ENCODE peak calls at places on chromosomes 12 and 14, in seven cellular contexts. N is NCI-H774, M is GDM1, K is fibroblast of mammary gland, Q is fibroblast of pulmonary artery, A is WTC11, P is AG09309. W is an unnamed sample.

GRCh38 chr14:95774265-95775160 is 60.6 kb upstream of the TCL1A start:
- DNase-seq in M (no peak), P (peak; percentile 3), A (peak; percentile 76), N (no peak), K (peak; percentile 58), Q (peak; percentile 45), W (peak; percentile 40)

GRCh38 chr12:22971247-22971646 is 346.3 kb downstream of the ETNK1 start:
- DNase-seq in N (no peak), P (no peak), Q (no peak), A (no peak), K (peak; percentile 40), M (no peak), W (no peak)

GRCh38 chr12:58922849-58923248 is 2.5 kb upstream of the LRIG3 start:
- DNase-seq in K (peak; percentile 74), M (no peak), A (no peak), P (peak; percentile 21), N (no peak), Q (peak; percentile 77), W (no peak)

GRCh38 chr12:25524381-25524780 is 28.7 kb downstream of the LMNTD1 start:
- DNase-seq in K (no peak), M (no peak), N (no peak), P (no peak), A (no peak), Q (no peak), W (no peak)

GRCh38 chr14:28609228-28609828 is 157.3 kb upstream of the FOXG1 start:
- DNase-seq in Q (peak; percentile 87), A (peak; percentile 70), N (peak; percentile 70), K (peak; percentile 68), M (peak; percentile 16), P (no peak), W (no peak)

GRCh38 chr12:131831635-131832041 is 3.4 kb downstream of the MMP17 start:
- DNase-seq in P (peak; percentile 66), K (peak; percentile 86), Q (peak; percentile 82), N (peak; percentile 23), A (no peak), M (no peak), W (no peak)

GRCh38 chr12:109099426-109100020 is 2.1 kb downstream of the UNG start:
- DNase-seq in K (no peak), Q (no peak), M (no peak), P (no peak), N (no peak), A (no peak), W (peak; percentile 17)

GRCh38 chr12:127455347-127456265 is 811.4 kb upstream of the TMEM132C start:
- DNase-seq in K (no peak), M (no peak), Q (no peak), P (no peak), A (peak; percentile 63), N (peak; percentile 38), W (no peak)

GRCh38 chr12:88634008-88634407 is 53.7 kb upstream of the KITLG start:
- DNase-seq in N (no peak), M (no peak), P (no peak), Q (no peak), A (no peak), K (no peak), W (no peak)

GRCh38 chr12:57452181-57452936 is 2.7 kb upstream of the INHBE start:
- DNase-seq in M (peak; percentile 31), P (peak; percentile 87), A (no peak), K (peak; percentile 89), Q (peak; percentile 87), N (no peak), W (no peak)

GRCh38 chr14:65228956-65229355 is 126.6 kb upstream of the MAX start:
- DNase-seq in Q (no peak), P (no peak), N (no peak), M (no peak), A (no peak), K (no peak), W (no peak)

GRCh38 chr14:91975763-91976162 is 28.3 kb upstream of the FBLN5 start:
- DNase-seq in P (no peak), K (no peak), N (no peak), A (no peak), Q (no peak), M (no peak), W (no peak)

GRCh38 chr14:22070119-22070982 is 396.7 kb upstream of the OR4E1 start:
- DNase-seq in P (no peak), K (peak; percentile 8), Q (peak; percentile 4), M (peak; percentile 66), A (peak; percentile 41), N (no peak), W (peak; percentile 53)

GRCh38 chr12:6229823-6230222 is 29.6 kb downstream of the CD9 start:
- DNase-seq in Q (peak; percentile 60), A (no peak), P (peak; percentile 93), M (no peak), K (peak; percentile 95), N (peak; percentile 22), W (no peak)

GRCh38 chr12:111488271-111488670 is 82.5 kb downstream of the SH2B3 start:
- DNase-seq in P (no peak), Q (peak; percentile 76), N (no peak), K (peak; percentile 77), A (no peak), M (no peak), W (no peak)

GRCh38 chr14:102323102-102323501 is 3.6 kb downstream of the ZNF839 start:
- DNase-seq in N (no peak), M (peak; percentile 8), Q (peak; percentile 90), A (peak; percentile 52), P (peak; percentile 77), K (peak; percentile 90), W (no peak)

GRCh38 chr12:93247313-93248057 is 130.2 kb upstream of the NUDT4 start:
- DNase-seq in Q (peak; percentile 55), M (no peak), N (no peak), K (no peak), P (no peak), A (no peak), W (no peak)

GRCh38 chr12:53174881-53175491 is 5.5 kb upstream of the ZNF740 start:
- DNase-seq in Q (peak; percentile 36), N (peak; percentile 84), K (peak; percentile 59), A (peak; percentile 63), P (no peak), M (peak; percentile 44), W (no peak)

GRCh38 chr12:7403466-7403865 is 40.5 kb downstream of the CD163L1 start:
- DNase-seq in A (no peak), K (peak; percentile 45), N (no peak), M (no peak), P (no peak), Q (peak; percentile 1), W (no peak)

GRCh38 chr14:63867926-63868921 is 15.4 kb downstream of the SYNE2 start:
- DNase-seq in A (no peak), N (no peak), Q (no peak), K (no peak), M (no peak), P (no peak), W (peak; percentile 65)

GRCh38 chr12:72230589-72230988 is 41.6 kb upstream of the TRHDE start:
- DNase-seq in M (no peak), K (no peak), P (peak; percentile 17), N (no peak), Q (peak; percentile 43), A (no peak), W (no peak)

GRCh38 chr12:53868516-53868986 is 70.1 kb upstream of the HOXC13 start:
- DNase-seq in P (no peak), Q (no peak), M (no peak), K (no peak), N (no peak), A (no peak), W (no peak)

GRCh38 chr12:128971802-128972201 is 118.5 kb downstream of the GLT1D1 start:
- DNase-seq in K (no peak), Q (no peak), N (peak; percentile 59), A (no peak), P (no peak), M (no peak), W (no peak)

GRCh38 chr12:44459569-44459968 is 416.5 kb downstream of the NELL2 start:
- DNase-seq in P (no peak), M (no peak), N (peak; percentile 45), K (no peak), A (no peak), Q (no peak), W (no peak)

GRCh38 chr12:117662620-117663395 is 301.4 kb upstream of the NOS1 start:
- DNase-seq in A (no peak), P (no peak), Q (no peak), M (no peak), N (no peak), K (peak; percentile 17), W (no peak)

GRCh38 chr12:41983896-41984295 is 160.8 kb downstream of the GXYLT1 start:
- DNase-seq in N (no peak), M (no peak), K (no peak), Q (no peak), P (no peak), A (no peak), W (no peak)

GRCh38 chr12:2387051-2387834 is 334.5 kb downstream of the CACNA1C start:
- DNase-seq in A (no peak), P (no peak), M (no peak), N (no peak), Q (no peak), K (peak; percentile 55), W (no peak)

GRCh38 chr12:2205961-2206360 is 153.2 kb downstream of the CACNA1C start:
- DNase-seq in P (no peak), A (no peak), N (no peak), M (no peak), K (no peak), Q (no peak), W (no peak)

GRCh38 chr12:94561943-94562411 is 88.4 kb downstream of the TMCC3 start:
- DNase-seq in M (no peak), K (no peak), A (no peak), Q (no peak), P (no peak), N (no peak), W (no peak)

GRCh38 chr14:93984070-93984469 is 7.7 kb upstream of the ASB2 start:
- DNase-seq in M (no peak), Q (no peak), A (no peak), N (no peak), P (no peak), K (no peak), W (no peak)

GRCh38 chr12:124921200-124922008 is 7.0 kb upstream of the UBC start:
- DNase-seq in P (no peak), Q (peak; percentile 71), M (no peak), K (peak; percentile 68), N (no peak), A (peak; percentile 73), W (peak; percentile 78)

GRCh38 chr12:45234134-45234865 is 18.4 kb downstream of the ANO6 start:
- DNase-seq in Q (peak; percentile 97), M (no peak), A (no peak), K (peak; percentile 98), P (peak; percentile 93), N (no peak), W (no peak)

GRCh38 chr14:100709252-100709955 is 17.3 kb upstream of the DLK1 start:
- DNase-seq in K (peak; percentile 30), M (no peak), Q (peak; percentile 27), N (no peak), A (peak; percentile 67), P (no peak), W (no peak)

GRCh38 chr14:64649383-64649998 is 54.7 kb upstream of the PLEKHG3 start:
- DNase-seq in M (no peak), A (no peak), Q (peak; percentile 73), N (no peak), P (no peak), K (peak; percentile 97), W (no peak)

GRCh38 chr12:56151672-56152131 is 685 bp upstream of the MYL6B start:
- DNase-seq in N (peak; percentile 58), K (peak; percentile 24), M (no peak), P (no peak), Q (no peak), A (peak; percentile 72), W (peak; percentile 56)

GRCh38 chr12:31324116-31324844 is 1.7 kb downstream of the SINHCAF start:
- DNase-seq in A (peak; percentile 56), M (peak; percentile 69), K (peak; percentile 67), N (peak; percentile 73), P (peak; percentile 10), Q (peak; percentile 77), W (peak; percentile 89)

GRCh38 chr14:92160619-92161018 is 38.9 kb downstream of the CPSF2 start:
- DNase-seq in K (peak; percentile 90), P (peak; percentile 81), A (no peak), N (no peak), M (no peak), Q (peak; percentile 90), W (no peak)